ENCODE peak calls at places on chromosome 20, in five cellular contexts. R is hepatocyte, B is cardiac muscle cell, T is fibroblast of lung, D is heart left ventricle. X is an unnamed sample.

GRCh38 chr20:61052796-61053442 is 199.1 kb upstream of the CDH4 start:
- DNase-seq in R (no peak), B (no peak), T (no peak), D (no peak), X (peak)

GRCh38 chr20:46226602-46227001 is 81.7 kb downstream of the CDH22 start:
- DNase-seq in R (no peak), B (no peak), T (peak), D (no peak), X (no peak)

GRCh38 chr20:1390552-1391403 is 2.1 kb downstream of the FKBP1A start:
- DNase-seq in R (no peak), B (no peak), T (no peak), D (no peak), X (no peak)

GRCh38 chr20:25223179-25223661 is 24.7 kb upstream of the PYGB start:
- DNase-seq in R (peak), B (no peak), T (peak), D (no peak), X (peak)

GRCh38 chr20:51001697-51002265 is 21.1 kb downstream of the KCNG1 start:
- DNase-seq in R (no peak), B (no peak), T (no peak), D (no peak), X (peak)

GRCh38 chr20:51500311-51500710 is 42.2 kb downstream of the NFATC2 start:
- DNase-seq in R (no peak), B (no peak), T (peak), D (no peak), X (no peak)

GRCh38 chr20:60687213-60687612 is 564.8 kb upstream of the CDH4 start:
- DNase-seq in R (no peak), B (no peak), T (no peak), D (no peak), X (no peak)

GRCh38 chr20:60430516-60431001 is 472.3 kb downstream of the CDH26 start:
- DNase-seq in R (no peak), B (no peak), T (no peak), D (no peak), X (no peak)

GRCh38 chr20:2986466-2986865 is 57.0 kb upstream of the GNRH2 start:
- DNase-seq in R (no peak), B (no peak), T (no peak), D (no peak), X (no peak)

GRCh38 chr20:63441777-63442493 is 30.5 kb downstream of the KCNQ2 start:
- DNase-seq in R (peak), B (peak), T (peak), D (peak), X (no peak)

GRCh38 chr20:44746367-44747165 is 901 bp downstream of the KCNK15 start:
- DNase-seq in R (no peak), B (no peak), T (no peak), D (no peak), X (no peak)

GRCh38 chr20:44745122-44745521 is 543 bp upstream of the KCNK15 start:
- DNase-seq in R (no peak), B (no peak), T (no peak), D (no peak), X (no peak)

GRCh38 chr20:44745560-44746366 is at the start of gene KCNK15:
- DNase-seq in R (peak), B (peak), T (peak), D (peak), X (no peak)

GRCh38 chr20:44748005-44748370 is 2.3 kb downstream of the KCNK15 start:
- DNase-seq in R (no peak), B (no peak), T (no peak), D (no peak), X (no peak)

DNA sequence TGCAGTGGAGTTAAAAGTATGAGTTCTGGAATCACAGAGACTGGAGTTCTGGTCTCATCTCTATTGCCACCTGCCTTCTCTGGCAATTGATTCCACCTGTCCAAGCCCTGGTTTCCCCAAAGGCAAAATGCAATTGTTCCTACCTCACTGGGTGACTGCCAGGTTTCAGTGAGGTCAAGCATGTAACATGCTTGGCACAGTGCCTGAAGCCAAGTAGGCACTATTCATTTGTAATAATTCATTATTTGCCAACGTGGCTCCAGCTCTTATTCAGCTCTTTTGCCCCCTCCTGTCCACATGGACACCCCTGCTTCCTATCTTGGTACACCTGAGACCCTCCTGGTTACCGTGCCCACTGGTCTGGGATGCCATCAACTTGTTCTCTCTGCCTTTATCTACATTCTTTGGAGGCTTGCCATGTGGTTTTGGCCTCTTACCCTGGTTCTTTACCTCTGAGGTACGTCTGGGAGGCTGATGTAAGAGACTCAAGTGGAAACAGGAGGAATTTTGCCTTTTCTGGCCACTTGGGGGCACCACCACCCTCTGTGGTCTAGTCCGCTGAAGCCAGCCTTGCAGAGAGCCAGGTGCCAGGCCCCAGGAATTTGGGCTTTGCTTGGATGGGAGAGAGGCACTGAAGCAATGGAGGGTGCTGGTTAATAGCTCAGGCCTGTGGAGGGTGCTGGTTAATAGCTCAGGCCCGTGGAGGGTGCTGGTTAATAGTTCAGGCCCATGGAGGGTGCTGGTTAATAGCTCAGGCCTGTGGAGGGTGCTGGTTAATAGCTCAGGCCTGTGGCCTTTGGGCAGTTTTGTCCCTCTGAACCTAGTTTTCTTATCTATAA is 1.7 kb downstream of the KCNK15 start:
- DNase-seq in R (peak), B (peak), T (peak), D (peak), X (peak)
- TF ChIP-seq CTCF in R (peak), B (peak), T (peak), D (peak), X (peak)

GRCh38 chr20:20593447-20594170 is 118.8 kb downstream of the RALGAPA2 start:
- DNase-seq in R (peak), B (peak), T (peak), D (no peak), X (no peak)
- TF ChIP-seq CTCF in R (peak), B (peak), T (peak), D (peak), X (peak)

DNA sequence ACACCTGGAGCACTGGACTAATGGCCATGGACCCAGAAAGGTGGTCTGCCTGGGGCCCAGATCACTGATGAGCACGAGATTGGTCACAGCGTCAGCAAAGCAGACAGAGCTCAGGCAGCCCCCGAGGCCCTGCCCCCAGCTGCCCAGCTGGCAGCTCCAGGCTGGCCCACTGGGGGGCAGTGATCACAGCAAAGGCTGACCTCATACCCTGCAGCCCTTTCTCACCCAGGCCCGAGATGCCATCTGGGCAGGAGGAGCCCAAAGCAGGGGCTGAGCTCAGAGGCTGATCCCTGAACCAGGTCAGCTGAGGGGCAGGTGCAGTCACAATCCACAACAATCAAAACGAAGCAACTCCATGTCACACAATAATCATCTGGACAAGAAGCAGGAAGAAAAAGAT is 4.1 kb downstream of the MAP1LC3A start:
- DNase-seq in R (no peak), B (no peak), T (peak), D (no peak), X (no peak)
- TF ChIP-seq CTCF in R (peak), B (peak), T (peak), D (peak), X (peak)

GRCh38 chr20:43843096-43843964 is 71.3 kb upstream of the TOX2 start:
- DNase-seq in R (no peak), B (no peak), T (peak), D (no peak), X (no peak)

GRCh38 chr20:43842126-43843020 is 72.3 kb upstream of the TOX2 start:
- DNase-seq in R (no peak), B (no peak), T (no peak), D (no peak), X (no peak)

GRCh38 chr20:43846516-43846905 is 68.1 kb upstream of the TOX2 start:
- DNase-seq in R (no peak), B (no peak), T (no peak), D (no peak), X (no peak)

GRCh38 chr20:43843965-43844660 is 70.5 kb upstream of the TOX2 start:
- DNase-seq in R (no peak), B (no peak), T (no peak), D (no peak), X (no peak)

DNA sequence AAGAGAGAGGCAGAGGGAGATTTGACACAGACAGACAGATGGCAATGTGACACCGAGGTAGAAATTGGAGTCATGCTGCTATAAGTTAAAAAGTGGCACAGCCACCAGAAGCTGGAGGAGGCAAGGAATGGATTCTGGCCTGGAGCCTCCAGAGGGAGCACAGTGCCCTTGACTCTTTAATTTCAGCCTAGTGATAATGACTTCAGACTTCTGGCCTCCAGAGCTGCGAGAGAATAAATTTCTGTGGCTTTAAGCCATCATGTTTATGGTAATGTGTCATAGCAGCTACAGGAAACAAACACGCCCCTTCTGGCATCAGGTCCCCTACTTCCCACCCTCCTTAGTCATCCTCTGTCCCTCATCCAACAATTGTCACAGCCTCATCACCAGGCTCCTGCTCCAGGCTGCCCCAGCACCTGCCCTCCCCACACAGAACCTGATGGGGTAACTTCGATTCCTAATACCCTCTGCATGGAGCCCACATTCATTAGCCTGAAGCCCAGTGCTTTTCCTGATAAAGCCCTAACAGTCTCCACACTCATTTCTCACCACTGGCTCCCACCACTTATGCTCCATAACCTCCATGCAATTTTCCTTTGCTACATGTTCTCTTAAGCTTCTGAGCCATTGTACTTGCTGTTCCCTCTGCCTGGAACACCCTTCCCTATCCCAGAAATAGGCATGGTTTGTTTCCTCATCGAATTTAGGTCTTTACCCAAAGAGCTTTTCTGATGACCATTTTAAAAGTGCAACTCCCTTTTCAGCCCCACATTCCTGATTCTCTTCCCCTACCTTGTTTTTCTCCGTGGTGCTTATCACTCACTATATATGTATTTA is 69.7 kb upstream of the TOX2 start:
- DNase-seq in R (peak), B (no peak), T (peak), D (no peak), X (peak)
- TF ChIP-seq CTCF in R (peak), B (peak), T (peak), D (peak), X (peak)

GRCh38 chr20:137668-138131 is 4.7 kb upstream of the DEFB126 start:
- DNase-seq in R (no peak), B (no peak), T (no peak), D (no peak), X (no peak)
- TF ChIP-seq CTCF in R (no peak), B (no peak), T (peak), D (no peak), X (peak)

GRCh38 chr20:49583669-49584417 is 15.9 kb upstream of the PTGIS start:
- DNase-seq in R (peak), B (peak), T (peak), D (peak), X (peak)
- TF ChIP-seq CTCF in R (peak), B (peak), T (no peak), D (no peak), X (no peak)

GRCh38 chr20:62141397-62142251 is 1.6 kb downstream of the PSMA7 start:
- DNase-seq in R (peak), B (peak), T (no peak), D (no peak), X (no peak)
- TF ChIP-seq CTCF in R (peak), B (peak), T (peak), D (no peak), X (peak)

GRCh38 chr20:47521059-47521808 is 19.5 kb downstream of the NCOA3 start:
- DNase-seq in R (peak), B (no peak), T (no peak), D (no peak), X (no peak)
- TF ChIP-seq CTCF in R (peak), B (peak), T (no peak), D (peak), X (peak)

X was measured in retinal pigment epithelial cell.